ENCODE peak calls at places on chromosomes 3 and 15, in ten cellular contexts. Q is Peyer's patch; F is CD4-positive, alpha-beta memory T cell; K is neural progenitor cell; S is lower lobe of right lung; I is neuronal stem cell; G is breast epithelium; C is colonic mucosa; M is left ventricle myocardium inferior; E is astrocyte. D is an unnamed sample. For H3K4me1 and H3K9me3, the result is how much of the 10 kb centered on the place peaks cover.

GRCh38 chr3:107198522-107199271 is 178.5 kb upstream of the CCDC54 start:
- DNase-seq in G (no peak), F (no peak), M (peak), C (no peak), K (no peak), S (no peak), Q (no peak), E (peak), I (no peak), D (no peak)

GRCh38 chr3:24763421-24763820 is 268.8 kb upstream of the THRB start:
- DNase-seq in K (no peak), Q (no peak), G (no peak), I (no peak), S (no peak), M (no peak), C (no peak), F (no peak), E (peak), D (no peak)

GRCh38 chr3:45950686-45951600 is 7.7 kb downstream of the CXCR6 start:
- DNase-seq in E (no peak), S (no peak), C (no peak), I (no peak), M (no peak), K (no peak), G (no peak), F (peak), Q (peak), D (peak)

GRCh38 chr15:30917013-30917412 is 13.3 kb downstream of the FAN1 start:
- DNase-seq in Q (no peak), F (no peak), E (no peak), I (no peak), K (no peak), C (no peak), S (no peak), M (no peak), G (no peak), D (no peak)

GRCh38 chr15:93041159-93041547 is 47.9 kb downstream of the RGMA start:
- DNase-seq in F (no peak), I (no peak), Q (no peak), E (no peak), C (no peak), G (no peak), S (peak), M (no peak), K (no peak), D (no peak)

GRCh38 chr3:150362515-150363302 is 45.4 kb upstream of the TSC22D2 start:
- DNase-seq in F (no peak), K (no peak), S (no peak), C (no peak), G (no peak), E (no peak), Q (no peak), M (no peak), I (no peak), D (no peak)

GRCh38 chr3:195072916-195073564 is 197.9 kb downstream of the XXYLT1 start:
- DNase-seq in S (peak), F (no peak), C (no peak), G (no peak), Q (peak), E (no peak), K (no peak), M (no peak), I (no peak), D (no peak)

GRCh38 chr15:92843819-92844218 is 56.3 kb upstream of the CHD2 start:
- DNase-seq in F (no peak), G (no peak), K (no peak), S (no peak), C (no peak), Q (no peak), E (no peak), M (no peak), I (no peak), D (no peak)

GRCh38 chr15:57496946-57497944 is 94.5 kb upstream of the MYZAP start:
- DNase-seq in I (no peak), M (no peak), K (no peak), E (peak), C (peak), G (peak), Q (peak), F (no peak), S (peak), D (no peak)

GRCh38 chr3:160998581-160998980 is 106.6 kb downstream of the B3GALNT1 start:
- DNase-seq in G (no peak), E (no peak), I (no peak), C (no peak), S (no peak), M (no peak), F (no peak), Q (no peak), K (no peak), D (no peak)

GRCh38 chr3:108131105-108131794 is 40.4 kb upstream of the CD47 start:
- DNase-seq in K (no peak), I (no peak), G (no peak), C (no peak), M (no peak), S (no peak), F (no peak), Q (no peak), E (peak), D (no peak)

GRCh38 chr3:194447657-194448056 is 39.1 kb downstream of the ATP13A3 start:
- DNase-seq in K (no peak), I (no peak), S (no peak), M (no peak), G (no peak), F (no peak), Q (no peak), E (no peak), C (no peak), D (no peak)

GRCh38 chr3:36124118-36124796 is 256.0 kb upstream of the STAC start:
- DNase-seq in G (no peak), M (no peak), E (peak), I (peak), F (no peak), C (no peak), Q (no peak), K (peak), S (no peak), D (no peak)

GRCh38 chr3:50263443-50264388 is 5.2 kb upstream of the SEMA3B start:
- DNase-seq in M (no peak), E (no peak), S (no peak), F (no peak), C (no peak), G (no peak), K (no peak), I (no peak), Q (no peak), D (no peak)
- H3K4me3 ChIP-seq in M (peak), E (no peak), S (peak), F (no peak), C (no peak), G (peak), K (peak), I (no peak), Q (no peak), D (no peak)

GRCh38 chr3:132660056-132660744 is at the start of gene UBA5:
- DNase-seq in I (no peak), S (peak), C (peak), M (peak), F (peak), K (peak), Q (peak), G (peak), E (peak), D (peak)
- H3K4me1 ChIP-seq in I (under half), S (under half), C (under half), M (half or more), F (half or more), K (under half), Q (under half), G (under half), E (under half), D (under half)

GRCh38 chr15:100593431-100593830 is 8.6 kb downstream of the LINS1 start:
- DNase-seq in C (no peak), M (no peak), E (no peak), K (no peak), F (no peak), Q (no peak), G (no peak), I (no peak), S (no peak), D (no peak)

GRCh38 chr15:100591835-100592234 is 10.1 kb downstream of the LINS1 start:
- DNase-seq in M (no peak), S (no peak), K (no peak), E (no peak), C (no peak), Q (no peak), G (no peak), F (no peak), I (no peak), D (no peak)

GRCh38 chr15:100592898-100593297 is 9.1 kb downstream of the LINS1 start:
- DNase-seq in Q (no peak), S (no peak), E (peak), M (no peak), F (no peak), C (no peak), K (no peak), G (no peak), I (no peak), D (no peak)

GRCh38 chr15:100588638-100589242 is 13.2 kb downstream of the LINS1 start:
- DNase-seq in K (peak), F (no peak), M (no peak), E (no peak), Q (no peak), S (no peak), C (no peak), G (no peak), I (no peak), D (no peak)
- H3K9me3 ChIP-seq in K (under half), F (under half), M (under half), E (under half), Q (under half), S (under half), C (under half), G (under half), I (under half), D (under half)

GRCh38 chr15:36497903-36498302 is 81.5 kb upstream of the CDIN1 start:
- DNase-seq in C (no peak), K (no peak), M (no peak), S (no peak), I (no peak), E (peak), F (no peak), Q (no peak), G (no peak), D (no peak)
- H3K4me3 ChIP-seq in C (no peak), K (no peak), M (no peak), S (no peak), I (no peak), E (no peak), F (no peak), Q (no peak), G (no peak), D (no peak)

GRCh38 chr15:35693887-35694286 is 147.9 kb upstream of the DPH6 start:
- DNase-seq in K (no peak), Q (no peak), G (no peak), E (no peak), I (no peak), M (no peak), F (no peak), S (no peak), C (no peak), D (no peak)
- H3K4me1 ChIP-seq in K (under half), Q (under half), G (under half), E (half or more), I (under half), M (half or more), F (under half), S (half or more), C (under half), D (under half)

GRCh38 chr15:88888719-88889118 is 6.6 kb downstream of the HAPLN3 start:
- DNase-seq in K (no peak), M (no peak), S (no peak), F (no peak), I (no peak), E (no peak), G (no peak), Q (no peak), C (no peak), D (no peak)
- H3K9me3 ChIP-seq in K (under half), M (under half), S (under half), F (under half), I (under half), E (under half), G (under half), Q (under half), C (under half), D (under half)

GRCh38 chr3:138331143-138331894 is 1.7 kb upstream of the NME9 start:
- DNase-seq in C (no peak), G (no peak), S (no peak), I (no peak), Q (no peak), M (no peak), E (no peak), F (no peak), K (no peak), D (no peak)

GRCh38 chr3:138329984-138330293 is 288 bp upstream of the NME9 start:
- DNase-seq in F (no peak), S (no peak), Q (no peak), I (no peak), K (no peak), G (no peak), E (no peak), C (no peak), M (no peak), D (no peak)

GRCh38 chr3:138328341-138328740 is 1.3 kb downstream of the NME9 start:
- DNase-seq in Q (no peak), E (no peak), K (peak), G (no peak), S (no peak), I (no peak), M (no peak), F (no peak), C (no peak), D (no peak)

GRCh38 chr3:138327831-138328230 is 1.8 kb downstream of the NME9 start:
- DNase-seq in M (no peak), C (no peak), E (no peak), S (no peak), Q (no peak), G (no peak), I (no peak), K (no peak), F (no peak), D (no peak)

GRCh38 chr3:138329127-138329983 is at the start of gene NME9:
- DNase-seq in G (peak), S (peak), E (peak), Q (peak), M (peak), K (peak), I (peak), F (peak), C (peak), D (peak)
- H3K4me3 ChIP-seq in G (peak), S (peak), E (peak), Q (peak), M (peak), K (peak), I (peak), F (peak), C (peak), D (peak)